ENCODE peak calls at places on chromosomes 16 and 17, in ten cellular contexts. Z, B, A, K, V, U, R, I, Q and Y are unnamed samples.

GRCh38 chr16:81181013-81181720 is 57.3 kb upstream of the BCO1 start:
- DNase-seq in Q (peak; percentile 59), R (peak; percentile 86), K (no peak), I (peak; percentile 66), U (no peak), A (peak; percentile 99), V (peak; percentile 76), Z (peak; percentile 63), B (peak; percentile 96), Y (no peak)

GRCh38 chr16:31664683-31665482 is 137.2 kb downstream of the AHSP start:
- DNase-seq in K (no peak), U (no peak), A (peak; percentile 0), B (no peak), V (no peak), Q (no peak), R (no peak), I (no peak), Z (no peak), Y (no peak)

GRCh38 chr16:46774743-46775177 is 26.6 kb upstream of the MYLK3 start:
- DNase-seq in V (no peak), K (no peak), Q (no peak), A (no peak), B (no peak), Z (no peak), R (no peak), I (no peak), U (no peak), Y (no peak)

GRCh38 chr17:1576500-1576899 is 13.9 kb upstream of the PITPNA start:
- DNase-seq in K (no peak), B (no peak), I (no peak), V (no peak), R (no peak), A (no peak), U (no peak), Z (no peak), Q (no peak), Y (no peak)

GRCh38 chr17:60941028-60941427 is 263.4 kb downstream of the BCAS3 start:
- DNase-seq in R (peak; percentile 84), Q (peak; percentile 4), A (peak; percentile 89), Z (peak; percentile 78), B (peak; percentile 70), U (no peak), I (peak; percentile 82), K (no peak), V (peak; percentile 62), Y (peak; percentile 58)

GRCh38 chr17:28735242-28735722 is 6.7 kb downstream of the NEK8 start:
- DNase-seq in V (no peak), K (no peak), B (no peak), I (no peak), A (peak; percentile 26), Q (no peak), R (no peak), Z (no peak), U (no peak), Y (no peak)

GRCh38 chr16:72372082-72372615 is 200.2 kb upstream of the PMFBP1 start:
- DNase-seq in I (no peak), B (no peak), A (no peak), R (no peak), Z (no peak), U (no peak), Q (no peak), V (no peak), K (no peak), Y (no peak)

GRCh38 chr16:89917773-89918452 is 749 bp upstream of the MC1R start:
- DNase-seq in U (peak; percentile 43), R (peak; percentile 65), B (peak; percentile 86), K (peak; percentile 70), Q (no peak), V (peak; percentile 77), A (peak; percentile 79), Z (peak; percentile 90), I (peak; percentile 70), Y (no peak)

GRCh38 chr16:17389392-17389791 is 81.4 kb downstream of the XYLT1 start:
- DNase-seq in U (no peak), R (no peak), B (no peak), Z (no peak), I (no peak), Q (no peak), K (no peak), A (no peak), V (no peak), Y (no peak)

GRCh38 chr16:9476744-9477143 is 385.3 kb downstream of the HAPSTR1 start:
- DNase-seq in I (no peak), Q (no peak), R (no peak), V (no peak), U (no peak), B (no peak), A (no peak), Z (no peak), K (no peak), Y (no peak)

GRCh38 chr16:8848231-8848938 is 20.4 kb downstream of the CARHSP1 start:
- DNase-seq in Q (no peak), U (no peak), V (no peak), K (no peak), A (no peak), B (no peak), Z (no peak), I (no peak), R (peak; percentile 3), Y (no peak)

GRCh38 chr17:77086433-77087010 is 54.2 kb upstream of the SEC14L1 start:
- DNase-seq in R (peak; percentile 85), A (peak; percentile 79), Z (peak; percentile 92), U (peak; percentile 94), Q (peak; percentile 80), B (peak; percentile 91), I (peak; percentile 94), V (peak; percentile 85), K (peak; percentile 85), Y (peak; percentile 89)

GRCh38 chr17:49224198-49224996 is 6.2 kb downstream of the PHOSPHO1 start:
- DNase-seq in Q (peak; percentile 26), V (peak; percentile 35), R (no peak), Z (peak; percentile 52), U (no peak), K (no peak), A (no peak), I (no peak), B (no peak), Y (no peak)

DNA sequence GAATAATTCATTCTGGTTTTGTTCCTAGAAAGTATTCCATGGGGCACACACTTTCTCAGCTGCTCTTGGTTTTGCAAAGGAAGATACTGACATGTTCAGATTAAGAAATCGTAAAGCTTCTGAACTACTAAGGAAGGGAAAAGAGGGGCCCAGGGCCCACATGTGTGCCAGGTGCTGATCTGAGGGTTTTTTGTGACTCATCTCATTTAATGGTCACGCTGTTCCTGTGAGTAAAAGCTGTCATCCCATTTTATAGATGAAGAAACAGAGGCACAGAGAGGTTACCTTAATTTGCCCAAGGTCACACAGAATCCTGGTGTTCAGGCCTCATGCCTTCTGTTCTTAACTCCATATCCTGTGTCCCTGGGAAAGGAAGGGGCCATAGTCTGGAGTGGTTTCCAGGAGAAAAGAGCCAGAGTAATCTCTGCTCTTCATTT is 113.2 kb downstream of the MSI2 start:
- DNase-seq in K (no peak), V (no peak), I (no peak), U (no peak), B (no peak), A (no peak), Q (no peak), R (no peak), Z (no peak), Y (no peak)
- H3K27ac ChIP-seq in K (no peak overlapping the region), V (peak overlapping the region; percentile 45), I (no peak overlapping the region), U (no peak overlapping the region), B (no peak overlapping the region), A (peak overlapping the region; percentile 37), Q (peak overlapping the region; percentile 70), R (no peak overlapping the region), Z (no peak overlapping the region), Y (no peak overlapping the region)

GRCh38 chr17:44734272-44734671 is 24.5 kb upstream of the ADAM11 start:
- DNase-seq in A (no peak), V (no peak), R (no peak), B (no peak), I (no peak), Z (no peak), K (no peak), Q (no peak), U (no peak), Y (no peak)

GRCh38 chr17:44736551-44737240 is 22.1 kb upstream of the ADAM11 start:
- DNase-seq in B (no peak), I (no peak), Z (no peak), K (no peak), U (no peak), V (no peak), R (no peak), Q (no peak), A (no peak), Y (no peak)

GRCh38 chr17:44738214-44738906 is 20.4 kb upstream of the ADAM11 start:
- DNase-seq in B (no peak), A (no peak), V (no peak), Z (no peak), Q (no peak), K (no peak), I (no peak), U (no peak), R (no peak), Y (no peak)

GRCh38 chr17:44733753-44734152 is 25.0 kb upstream of the ADAM11 start:
- DNase-seq in V (no peak), Q (no peak), A (peak; percentile 20), U (peak; percentile 84), B (no peak), R (no peak), Z (no peak), I (no peak), K (peak; percentile 23), Y (no peak)
- TF ChIP-seq CTCF in V (no peak), Q (no peak), A (peak; percentile 63), U (peak; percentile 94), B (no peak), R (peak; percentile 37), Z (no peak), I (no peak), K (no peak), Y (no peak)

DNA sequence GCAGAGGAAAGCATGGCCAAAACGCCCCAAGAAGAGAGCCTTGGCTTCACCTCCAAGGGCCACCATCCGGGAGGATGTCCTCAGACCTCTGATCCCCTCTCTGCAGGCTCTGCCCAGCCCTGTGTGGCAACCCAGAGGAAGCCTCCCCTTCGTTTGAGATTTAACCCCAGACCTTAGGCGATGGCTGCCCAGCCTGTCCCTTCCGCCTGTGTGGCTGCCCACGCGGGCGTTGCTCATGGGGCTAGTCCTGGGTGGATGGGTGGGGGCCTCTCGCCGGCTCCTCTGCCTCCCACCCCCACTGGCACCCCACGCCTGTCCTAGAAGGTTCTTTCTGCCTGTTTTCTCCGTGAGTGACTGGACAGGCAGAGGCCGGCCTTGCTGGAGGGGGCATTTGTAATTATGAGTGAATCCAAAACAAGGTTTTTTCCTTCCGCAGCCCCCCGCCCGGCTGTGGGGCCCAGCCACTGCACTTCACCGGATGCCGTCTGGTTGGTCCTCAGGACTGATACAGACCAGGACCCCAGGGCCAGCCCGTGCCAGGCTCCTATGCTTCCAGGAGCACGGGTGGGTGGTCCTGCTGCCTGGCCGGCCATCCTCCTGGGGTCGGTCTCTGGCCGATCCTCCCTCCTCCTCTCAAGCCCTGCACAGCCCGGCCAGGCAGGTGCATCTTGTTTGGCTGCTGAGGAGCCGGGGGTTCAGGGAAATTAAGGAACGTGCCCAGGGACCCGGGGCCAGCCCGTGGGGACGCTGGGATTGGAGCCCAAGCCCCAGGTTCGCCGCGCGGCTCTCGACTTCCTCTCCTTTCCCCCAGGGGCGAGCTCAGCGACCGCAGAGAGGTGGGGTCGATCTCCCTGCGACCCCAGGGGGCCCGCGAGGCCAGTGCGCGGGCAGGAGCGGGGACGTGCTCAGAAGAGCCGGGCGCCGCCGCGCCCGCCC is at the start of gene TMEM235:
- DNase-seq in I (no peak), Z (no peak), K (no peak), V (no peak), Q (no peak), R (no peak), B (no peak), U (no peak), A (no peak), Y (no peak)
- H3K4me3 ChIP-seq in I (no peak within 1 kb of the TSS), Z (no peak within 1 kb of the TSS), K (no peak within 1 kb of the TSS), V (no peak within 1 kb of the TSS), Q (no peak within 1 kb of the TSS), R (no peak within 1 kb of the TSS), B (no peak within 1 kb of the TSS), U (no peak within 1 kb of the TSS), A (no peak within 1 kb of the TSS), Y (no peak within 1 kb of the TSS)

GRCh38 chr16:82655720-82656500 is 29.1 kb downstream of the CDH13 start:
- DNase-seq in I (no peak), Z (no peak), A (no peak), V (no peak), R (no peak), B (no peak), Q (no peak), K (no peak), U (no peak), Y (no peak)
- H3K27ac ChIP-seq in I (no peak overlapping the region), Z (peak overlapping the region; percentile 46), A (peak overlapping the region; percentile 92), V (no peak overlapping the region), R (no peak overlapping the region), B (no peak overlapping the region), Q (no peak overlapping the region), K (no peak overlapping the region), U (no peak overlapping the region), Y (no peak overlapping the region)